ENCODE peak calls at places on chromosomes 7 and 10, in eight cellular contexts. O, A, H, K, Z, D, G and N are unnamed samples.

GRCh38 chr10:104435822-104436221 is 82.2 kb downstream of the CFAP58 start:
- DNase-seq in O (no peak), A (peak), Z (no peak), H (no peak), D (no peak), G (peak), K (peak), N (no peak)

GRCh38 chr7:126483972-126484371 is 768.8 kb downstream of the GRM8 start:
- DNase-seq in H (no peak), K (no peak), G (no peak), D (no peak), O (no peak), A (no peak), Z (no peak), N (no peak)

GRCh38 chr7:69597278-69598076 is 798 bp upstream of the AUTS2 start:
- DNase-seq in A (no peak), G (no peak), K (no peak), Z (peak), H (no peak), O (peak), D (peak), N (peak)

GRCh38 chr10:81251457-81252115 is 623.4 kb upstream of the NRG3 start:
- DNase-seq in K (no peak), D (no peak), H (no peak), O (no peak), A (no peak), G (no peak), Z (no peak), N (no peak)

GRCh38 chr7:102433319-102434038 is at the start of gene ORAI2:
- DNase-seq in O (peak), K (peak), G (peak), D (peak), Z (peak), A (no peak), H (no peak), N (peak)

GRCh38 chr7:95470452-95470851 is 15.3 kb upstream of the ASB4 start:
- DNase-seq in A (no peak), K (peak), Z (peak), D (no peak), H (no peak), G (peak), O (no peak), N (peak)

GRCh38 chr10:44193567-44194220 is 191.2 kb downstream of the CXCL12 start:
- DNase-seq in D (no peak), Z (no peak), H (no peak), A (no peak), K (no peak), O (no peak), G (no peak), N (no peak)

GRCh38 chr7:98249106-98249505 is 2.9 kb downstream of the TECPR1 start:
- DNase-seq in K (no peak), O (no peak), D (no peak), Z (peak), A (no peak), H (no peak), G (no peak), N (no peak)

GRCh38 chr10:89391882-89392756 is at the start of gene IFIT1:
- DNase-seq in Z (no peak), D (no peak), A (peak), K (peak), O (peak), G (peak), H (peak), N (peak)

GRCh38 chr10:17835688-17836087 is 26.5 kb downstream of the MRC1 start:
- DNase-seq in H (peak), D (no peak), A (peak), G (peak), O (peak), Z (no peak), K (peak), N (no peak)

GRCh38 chr10:7507887-7508726 is 97.3 kb upstream of the SFMBT2 start:
- DNase-seq in G (no peak), Z (no peak), H (no peak), K (no peak), A (no peak), O (no peak), D (no peak), N (peak)

GRCh38 chr7:44291733-44292395 is 33.5 kb downstream of the CAMK2B start:
- DNase-seq in Z (no peak), A (no peak), D (no peak), O (no peak), G (no peak), K (no peak), H (no peak), N (no peak)

GRCh38 chr7:101563933-101564777 is 64.9 kb downstream of the MYL10 start:
- DNase-seq in O (no peak), H (no peak), A (no peak), G (no peak), Z (no peak), D (no peak), K (no peak), N (no peak)

GRCh38 chr7:1029637-1030443 is 14.5 kb upstream of the GPR146 start:
- DNase-seq in A (no peak), D (no peak), O (no peak), H (no peak), G (no peak), K (no peak), Z (no peak), N (no peak)

GRCh38 chr7:36214608-36215016 is 61.6 kb downstream of the EEPD1 start:
- DNase-seq in G (no peak), H (no peak), O (peak), A (no peak), K (peak), D (no peak), Z (no peak), N (no peak)

GRCh38 chr7:78437118-78437517 is 638.5 kb downstream of the PHTF2 start:
- DNase-seq in Z (no peak), H (no peak), A (no peak), O (no peak), D (no peak), K (peak), G (peak), N (no peak)

GRCh38 chr7:105010538-105011523 is 3.2 kb upstream of the KMT2E start:
- DNase-seq in A (no peak), Z (no peak), K (peak), H (no peak), G (peak), D (no peak), O (peak), N (no peak)

GRCh38 chr10:77350711-77351119 is 286.9 kb downstream of the KCNMA1 start:
- DNase-seq in O (no peak), Z (no peak), H (peak), G (peak), A (peak), K (peak), D (no peak), N (peak)

GRCh38 chr7:2241580-2242540 is at the start of the genes MRM2 and NUDT1:
- DNase-seq in A (no peak), K (peak), H (peak), G (peak), O (peak), Z (peak), D (peak), N (peak)
- TF ChIP-seq CTCF in A (no peak), K (no peak), H (no peak), G (no peak), O (no peak), Z (no peak), D (no peak), N (no peak)

DNA sequence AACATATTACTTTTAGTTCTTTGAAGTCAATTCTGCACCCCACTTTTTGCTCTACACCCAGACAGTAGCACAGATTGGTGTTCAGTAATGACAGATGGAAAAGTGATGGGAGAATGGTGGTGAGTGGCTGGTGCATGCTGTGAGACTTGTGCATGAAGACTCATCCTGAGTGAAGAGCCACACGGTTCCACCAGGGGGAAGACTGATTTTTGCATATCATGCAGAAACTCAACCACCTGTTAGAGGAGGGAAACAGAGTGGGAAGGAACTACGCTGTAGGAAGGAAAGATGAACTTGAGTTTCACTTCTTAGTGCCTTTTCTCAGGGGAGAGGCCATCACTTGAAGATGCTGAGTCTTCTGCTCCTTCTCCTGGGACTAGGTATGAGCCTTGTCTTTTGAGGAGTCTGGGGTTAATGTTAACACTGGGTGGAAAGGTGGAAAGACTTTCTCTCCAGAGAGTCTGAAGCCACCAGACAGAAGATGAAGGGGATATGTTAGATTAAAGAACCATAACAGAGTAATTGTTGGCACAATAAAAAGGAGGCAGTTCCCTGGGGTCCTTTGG is 9.3 kb upstream of the PRSS1 start:
- DNase-seq in K (no peak), D (no peak), A (no peak), O (no peak), H (peak), G (peak), Z (no peak), N (no peak)
- TF ChIP-seq CTCF in K (no peak), D (no peak), A (no peak), O (no peak), H (no peak), G (no peak), Z (no peak), N (no peak)

GRCh38 chr10:42911359-42911758 is 128.8 kb downstream of the BMS1 start:
- DNase-seq in H (no peak), G (no peak), K (no peak), O (no peak), A (no peak), D (no peak), Z (no peak), N (no peak)
- TF ChIP-seq CTCF in H (no peak), G (no peak), K (no peak), O (no peak), A (no peak), D (no peak), Z (no peak), N (no peak)

GRCh38 chr10:62708569-62708968 is 96.0 kb upstream of the ADO start:
- DNase-seq in O (no peak), D (no peak), H (no peak), A (no peak), Z (no peak), K (no peak), G (no peak), N (no peak)
- TF ChIP-seq CTCF in O (no peak), D (no peak), H (no peak), A (no peak), Z (no peak), K (no peak), G (no peak), N (no peak)

DNA sequence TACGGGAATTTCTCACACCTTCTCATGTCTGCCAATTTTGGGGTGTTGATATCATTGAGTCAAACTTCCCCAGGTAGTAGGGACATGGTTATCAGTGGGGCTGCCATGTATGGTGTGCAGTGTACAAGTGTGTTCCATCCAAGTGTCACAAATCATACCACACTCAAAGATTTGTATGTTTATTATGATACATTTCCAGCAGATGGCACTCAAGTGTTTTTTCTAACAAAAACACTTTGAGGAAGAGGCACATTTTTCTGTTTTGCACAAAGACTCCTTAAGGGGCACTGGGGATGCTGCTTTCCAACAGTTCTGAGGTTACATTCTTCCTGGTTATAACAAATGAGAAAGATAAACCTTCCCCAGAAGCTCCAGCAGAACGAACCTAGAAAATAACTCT is 414.5 kb downstream of the REEP3 start:
- DNase-seq in K (no peak), H (no peak), Z (no peak), A (no peak), D (no peak), O (no peak), G (peak), N (no peak)
- TF ChIP-seq CTCF in K (no peak), H (peak), Z (no peak), A (no peak), D (no peak), O (peak), G (peak), N (no peak)